ENCODE peak calls at places on chromosomes 16 and 17, in seven cellular contexts. N, G, U, D, X, V and Y are unnamed samples.

GRCh38 chr16:73949574-73950348 is 346.9 kb upstream of the PSMD7 start:
- DNase-seq in N (peak), G (peak), U (no peak), D (peak), X (no peak), V (no peak), Y (no peak)

GRCh38 chr17:78343433-78344201 is 16.3 kb downstream of the SOCS3 start:
- DNase-seq in N (no peak), G (no peak), U (peak), D (no peak), X (no peak), V (peak), Y (peak)

GRCh38 chr17:29613371-29613837 is 9.3 kb downstream of the CORO6 start:
- DNase-seq in N (peak), G (peak), U (peak), D (peak), X (peak), V (peak), Y (peak)

GRCh38 chr16:17224859-17225258 is 245.9 kb downstream of the XYLT1 start:
- DNase-seq in N (peak), G (no peak), U (no peak), D (no peak), X (peak), V (no peak), Y (peak)

GRCh38 chr17:58316260-58316960 is 12.2 kb downstream of the TSPOAP1 start:
- DNase-seq in N (no peak), G (no peak), U (peak), D (no peak), X (peak), V (no peak), Y (peak)

GRCh38 chr17:74008196-74008595 is 195.3 kb upstream of the RPL38 start:
- DNase-seq in N (no peak), G (peak), U (no peak), D (no peak), X (no peak), V (no peak), Y (no peak)

GRCh38 chr17:36151891-36152638 is 24.4 kb downstream of the TBC1D3B start:
- DNase-seq in N (no peak), G (no peak), U (no peak), D (no peak), X (no peak), V (no peak), Y (no peak)

GRCh38 chr17:81662002-81662401 is 4.4 kb downstream of the OXLD1 start:
- DNase-seq in N (no peak), G (no peak), U (no peak), D (no peak), X (no peak), V (no peak), Y (no peak)

GRCh38 chr17:36124879-36125824 is 21.5 kb downstream of the CCL4 start:
- DNase-seq in N (no peak), G (peak), U (no peak), D (no peak), X (no peak), V (no peak), Y (no peak)

GRCh38 chr17:45413498-45413923 is 19.2 kb downstream of the ARHGAP27 start:
- DNase-seq in N (no peak), G (no peak), U (peak), D (no peak), X (no peak), V (peak), Y (peak)

GRCh38 chr17:1803280-1803679 is 26.4 kb downstream of the SMYD4 start:
- DNase-seq in N (no peak), G (no peak), U (peak), D (no peak), X (no peak), V (no peak), Y (no peak)

GRCh38 chr16:85134794-85135153 is 22.5 kb upstream of the CIBAR2 start:
- DNase-seq in N (no peak), G (no peak), U (peak), D (no peak), X (no peak), V (no peak), Y (no peak)

GRCh38 chr17:4074831-4075495 is 67.9 kb downstream of the ZZEF1 start:
- DNase-seq in N (peak), G (peak), U (no peak), D (no peak), X (no peak), V (no peak), Y (no peak)

GRCh38 chr17:18039535-18040286 is 503 bp downstream of the GID4 start:
- DNase-seq in N (no peak), G (peak), U (no peak), D (no peak), X (peak), V (peak), Y (peak)

GRCh38 chr16:17339764-17340541 is 130.8 kb downstream of the XYLT1 start:
- DNase-seq in N (no peak), G (no peak), U (no peak), D (no peak), X (no peak), V (no peak), Y (no peak)

GRCh38 chr17:82961366-82962162 is 117.8 kb upstream of the METRNL start:
- DNase-seq in N (no peak), G (no peak), U (peak), D (no peak), X (peak), V (no peak), Y (peak)

GRCh38 chr17:13498184-13498583 is 103.5 kb downstream of the HS3ST3A1 start:
- DNase-seq in N (no peak), G (no peak), U (no peak), D (no peak), X (no peak), V (no peak), Y (no peak)

GRCh38 chr16:87620201-87620495 is 17.8 kb downstream of the JPH3 start:
- DNase-seq in N (no peak), G (no peak), U (no peak), D (no peak), X (no peak), V (no peak), Y (no peak)

GRCh38 chr16:14682121-14682520 is 12.0 kb downstream of the PLA2G10 start:
- DNase-seq in N (no peak), G (no peak), U (no peak), D (no peak), X (no peak), V (no peak), Y (no peak)
- H3K4me3 ChIP-seq in N (no peak), G (no peak), U (no peak), D (no peak), X (no peak), V (no peak), Y (no peak)

DNA sequence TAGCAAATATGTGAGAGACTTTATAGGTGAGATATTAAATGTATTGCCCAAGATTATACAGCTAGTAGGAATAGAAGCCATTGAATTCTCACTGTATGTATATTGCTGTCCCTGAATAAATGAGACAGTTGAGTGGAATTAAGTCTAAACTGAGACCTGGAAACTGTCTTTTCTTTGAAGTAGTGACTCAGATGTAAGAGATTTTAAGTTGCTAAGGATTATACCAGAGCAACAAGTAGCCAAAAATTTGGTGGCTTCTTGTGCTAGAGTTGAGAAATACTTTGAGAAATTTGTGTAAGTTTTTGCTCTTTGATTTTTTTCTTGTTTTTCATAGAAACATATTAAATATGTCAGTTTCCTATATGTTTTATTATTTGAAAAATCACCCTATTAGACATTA is 58.7 kb downstream of the TANC2 start:
- DNase-seq in N (peak), G (no peak), U (no peak), D (no peak), X (no peak), V (no peak), Y (no peak)
- TF ChIP-seq CTCF in N (no peak), G (no peak), U (no peak), D (no peak), X (no peak), V (no peak), Y (no peak)

DNA sequence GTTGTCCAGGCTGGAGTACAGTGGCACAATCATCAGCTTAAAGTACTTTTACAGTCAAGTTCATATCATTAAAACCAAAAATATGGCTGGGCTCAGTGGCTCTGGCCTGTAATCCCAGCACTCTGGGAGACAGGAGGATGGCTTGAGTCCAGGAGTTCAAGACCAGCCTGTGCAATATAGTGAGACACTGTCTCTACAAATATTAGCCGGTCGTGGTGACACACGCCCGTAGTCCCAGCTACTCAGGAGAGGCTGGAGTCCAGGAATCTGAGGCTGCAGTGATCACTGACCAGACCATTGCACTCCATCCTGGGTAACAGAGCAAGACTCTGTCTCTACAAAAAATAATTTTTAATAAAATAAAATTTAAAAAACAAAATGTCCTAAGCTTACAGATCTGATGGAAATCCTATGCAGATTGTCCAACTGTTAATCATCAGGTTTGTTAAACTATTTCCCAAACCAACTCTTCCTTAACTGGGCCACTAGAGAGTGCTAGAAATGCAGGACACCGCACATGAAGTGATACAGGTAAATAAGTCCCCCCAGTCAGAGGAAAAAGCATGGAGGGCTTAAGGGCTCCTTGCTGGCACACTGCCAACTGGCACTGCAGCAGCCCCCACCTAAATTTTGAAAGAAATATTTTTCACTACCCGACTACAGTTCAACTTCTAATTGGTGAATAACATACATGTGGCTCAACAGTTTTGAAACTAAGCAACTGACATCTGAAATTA is 2.8 kb downstream of the USP22 start:
- DNase-seq in N (peak), G (peak), U (no peak), D (no peak), X (peak), V (no peak), Y (no peak)
- H3K4me3 ChIP-seq in N (peak), G (peak), U (peak), D (peak), X (peak), V (peak), Y (peak)

DNA sequence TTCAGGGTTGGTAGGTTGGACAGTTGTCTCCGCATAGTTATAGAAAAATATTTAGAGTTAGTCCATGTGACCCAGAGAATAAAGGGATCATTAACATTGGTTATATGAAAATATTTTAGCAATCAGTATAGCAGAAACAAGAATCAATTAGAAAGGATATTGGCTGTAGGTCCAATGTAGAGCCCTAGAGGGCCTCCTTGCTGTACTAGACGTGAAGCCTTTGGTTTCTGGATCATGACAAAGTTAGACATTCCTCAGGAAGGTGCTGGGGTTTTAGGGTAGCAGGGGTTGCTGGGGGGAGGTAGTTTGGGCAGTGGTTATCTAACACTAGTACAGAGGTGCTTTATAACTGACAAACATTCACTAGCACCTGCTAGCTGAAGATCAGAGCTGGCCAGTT is 31.6 kb upstream of the ANKFN1 start:
- DNase-seq in N (no peak), G (no peak), U (no peak), D (no peak), X (no peak), V (no peak), Y (no peak)
- TF ChIP-seq CTCF in N (peak), G (no peak), U (no peak), D (peak), X (no peak), V (no peak), Y (no peak)

GRCh38 chr16:75024182-75024581 is 25.4 kb downstream of the ZNRF1 start:
- DNase-seq in N (no peak), G (no peak), U (no peak), D (no peak), X (no peak), V (no peak), Y (no peak)
- H3K4me3 ChIP-seq in N (no peak), G (no peak), U (no peak), D (no peak), X (no peak), V (no peak), Y (no peak)

GRCh38 chr16:13839577-13839976 is 80.4 kb upstream of the ERCC4 start:
- DNase-seq in N (no peak), G (no peak), U (no peak), D (no peak), X (no peak), V (no peak), Y (no peak)
- TF ChIP-seq CTCF in N (no peak), G (no peak), U (no peak), D (no peak), X (no peak), V (no peak), Y (no peak)

GRCh38 chr17:63358111-63358839 is 87.8 kb downstream of the CYB561 start:
- DNase-seq in N (peak), G (peak), U (no peak), D (peak), X (no peak), V (no peak), Y (no peak)
- H3K4me3 ChIP-seq in N (no peak), G (no peak), U (no peak), D (no peak), X (no peak), V (no peak), Y (no peak)

GRCh38 chr16:86395477-86395876 is 114.8 kb upstream of the FOXF1 start:
- DNase-seq in N (no peak), G (no peak), U (no peak), D (no peak), X (no peak), V (no peak), Y (no peak)

GRCh38 chr16:86396318-86396882 is 113.9 kb upstream of the FOXF1 start:
- DNase-seq in N (peak), G (no peak), U (no peak), D (peak), X (no peak), V (no peak), Y (no peak)

GRCh38 chr16:86398622-86399021 is 111.7 kb upstream of the FOXF1 start:
- DNase-seq in N (peak), G (no peak), U (no peak), D (peak), X (no peak), V (no peak), Y (no peak)

GRCh38 chr16:86396918-86397317 is 113.4 kb upstream of the FOXF1 start:
- DNase-seq in N (peak), G (no peak), U (no peak), D (peak), X (no peak), V (no peak), Y (no peak)

DNA sequence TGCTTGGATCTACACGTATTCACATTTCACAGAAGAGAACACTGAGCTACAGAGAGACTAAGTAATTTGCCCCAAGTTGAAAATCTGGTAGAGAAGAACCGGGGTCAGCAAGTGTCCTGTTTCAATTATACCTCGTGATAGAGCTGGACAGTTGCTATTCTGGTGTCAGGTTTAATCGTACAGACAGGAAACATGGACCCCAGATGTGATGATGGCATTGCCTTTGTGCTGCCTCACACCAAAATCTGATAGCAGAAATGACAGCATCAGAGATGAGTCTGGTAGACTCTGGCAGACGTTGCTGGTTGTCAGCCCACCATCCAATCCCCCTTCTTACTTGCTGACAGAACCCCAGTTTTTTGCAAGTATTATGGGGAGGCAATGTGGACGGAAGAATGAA is 112.1 kb upstream of the FOXF1 start:
- DNase-seq in N (no peak), G (no peak), U (no peak), D (peak), X (no peak), V (no peak), Y (no peak)
- TF ChIP-seq CTCF in N (no peak), G (no peak), U (no peak), D (no peak), X (no peak), V (no peak), Y (no peak)

GRCh38 chr16:67844441-67844840 is 2.3 kb upstream of the NUTF2 start:
- DNase-seq in N (no peak), G (no peak), U (no peak), D (no peak), X (no peak), V (no peak), Y (no peak)
- H3K4me3 ChIP-seq in N (no peak), G (no peak), U (peak), D (no peak), X (no peak), V (peak), Y (no peak)

GRCh38 chr16:48526058-48526957 is 83.7 kb downstream of the N4BP1 start:
- DNase-seq in N (no peak), G (peak), U (peak), D (no peak), X (no peak), V (no peak), Y (peak)
- TF ChIP-seq CTCF in N (peak), G (peak), U (no peak), D (peak), X (no peak), V (no peak), Y (peak)